ENCODE peak calls at places on chromosomes 11 and 22, in four cellular contexts. Z is CD4-positive, alpha-beta T cell; L is naive thymus-derived CD4-positive, alpha-beta T cell; D is adrenal gland. J is an unnamed sample.
A peak's percentile ranks its signal among the peaks of the same experiment; 100 is the strongest.

GRCh38 chr22:34897126-34897525 is 168.8 kb upstream of the ISX start:
- DNase-seq in L (no peak), Z (no peak), D (no peak), J (no peak)

GRCh38 chr11:115247404-115247803 is 256.8 kb downstream of the CADM1 start:
- DNase-seq in D (no peak), Z (no peak), L (no peak), J (no peak)

GRCh38 chr11:6411594-6412031 is 7.3 kb downstream of the APBB1 start:
- DNase-seq in D (no peak), Z (no peak), L (no peak), J (no peak)

GRCh38 chr11:45885274-45885920 is at the start of gene MAPK8IP1:
- DNase-seq in L (peak; percentile 50), Z (peak; percentile 60), D (peak; percentile 69), J (peak; percentile 59)

GRCh38 chr22:39003165-39003638 is 10.9 kb upstream of the APOBEC3C start:
- DNase-seq in Z (peak; percentile 57), D (peak; percentile 87), L (peak; percentile 69), J (peak; percentile 30)

GRCh38 chr22:31489632-31490495 is at the start of gene EIF4ENIF1:
- DNase-seq in D (peak; percentile 89), L (peak; percentile 88), Z (peak; percentile 85), J (peak; percentile 79)

GRCh38 chr11:100562102-100562501 is 125.0 kb upstream of the ARHGAP42 start:
- DNase-seq in L (no peak), D (peak; percentile 41), Z (no peak), J (no peak)

GRCh38 chr11:66411323-66411722 is 9.5 kb upstream of the NPAS4 start:
- DNase-seq in D (no peak), L (no peak), Z (no peak), J (no peak)

GRCh38 chr11:66717925-66718319 is 11.1 kb downstream of the SPTBN2 start:
- DNase-seq in Z (no peak), L (no peak), D (no peak), J (no peak)

GRCh38 chr11:14411818-14412217 is 52.8 kb upstream of the RRAS2 start:
- DNase-seq in D (peak; percentile 29), Z (no peak), L (no peak), J (no peak)

GRCh38 chr11:9313648-9314290 is 624 bp downstream of the TMEM41B start:
- DNase-seq in Z (peak; percentile 23), L (no peak), D (peak; percentile 32), J (no peak)

GRCh38 chr22:29315286-29316195 is at the start of gene RASL10A:
- DNase-seq in Z (no peak), L (no peak), D (no peak), J (no peak)

GRCh38 chr11:86761978-86762377 is 38.4 kb upstream of the PRSS23 start:
- DNase-seq in L (no peak), Z (no peak), D (no peak), J (no peak)

GRCh38 chr11:121249039-121249663 is 43.4 kb upstream of the SC5D start:
- DNase-seq in L (peak; percentile 56), D (peak; percentile 24), Z (peak; percentile 5), J (no peak)

GRCh38 chr11:121246021-121246768 is 46.4 kb upstream of the SC5D start:
- DNase-seq in D (no peak), L (no peak), Z (no peak), J (no peak)

GRCh38 chr11:121248496-121248895 is 44.1 kb upstream of the SC5D start:
- DNase-seq in L (no peak), Z (no peak), D (no peak), J (no peak)

GRCh38 chr11:121244861-121245260 is 47.7 kb upstream of the SC5D start:
- DNase-seq in D (no peak), L (no peak), Z (no peak), J (no peak)

DNA sequence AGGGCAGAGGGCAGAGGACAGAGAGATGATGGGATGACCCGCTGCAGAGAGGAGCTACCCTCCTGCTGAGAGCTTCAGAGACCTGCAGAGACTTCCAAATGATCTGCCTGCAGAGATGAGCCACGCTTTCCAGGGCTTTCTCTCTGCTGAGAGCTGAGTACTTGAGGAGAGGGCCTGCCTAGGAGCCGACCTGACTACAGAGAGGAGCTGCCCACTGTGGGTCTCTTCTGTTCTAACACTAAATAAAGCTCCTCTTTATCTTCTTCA is 45.9 kb upstream of the SC5D start:
- DNase-seq in D (no peak), L (no peak), Z (no peak), J (no peak)
- H3K9me3 ChIP-seq in D (no peaks in the 10 kb centered on the region), L (no peaks in the 10 kb centered on the region), Z (no peaks in the 10 kb centered on the region), J (no peaks in the 10 kb centered on the region)

DNA sequence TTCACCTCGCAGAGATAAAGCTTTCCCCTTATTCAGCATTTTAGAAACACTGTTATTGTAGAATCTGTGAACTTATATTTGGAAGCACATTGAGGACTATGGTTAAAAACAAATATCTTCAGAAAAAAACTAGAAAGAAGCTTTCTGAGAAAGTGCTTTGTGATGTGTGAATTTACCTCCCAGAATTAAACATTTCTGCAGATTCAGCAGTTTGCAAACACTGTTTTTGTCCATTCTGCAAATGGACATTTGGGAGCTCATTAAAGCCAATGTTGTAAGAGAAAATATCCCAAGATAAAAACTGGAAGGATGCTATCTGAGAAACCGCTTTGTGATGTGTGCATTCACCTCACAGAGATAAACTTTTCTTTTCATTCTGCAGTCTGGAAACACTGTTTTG is 272.7 kb downstream of the OR4A5 start:
- DNase-seq in Z (no peak), L (no peak), D (no peak), J (no peak)
- H3K9me3 ChIP-seq in Z (peaks cover 73% of the 10 kb centered on the region), L (peaks cover 8% of the 10 kb centered on the region), D (no peaks in the 10 kb centered on the region), J (no peaks in the 10 kb centered on the region)

GRCh38 chr22:21780259-21780658 is 44.7 kb upstream of the YPEL1 start:
- DNase-seq in Z (no peak), D (no peak), L (no peak), J (no peak)
- H3K9me3 ChIP-seq in Z (no peaks in the 10 kb centered on the region), D (no peaks in the 10 kb centered on the region), L (no peaks in the 10 kb centered on the region), J (no peaks in the 10 kb centered on the region)

DNA sequence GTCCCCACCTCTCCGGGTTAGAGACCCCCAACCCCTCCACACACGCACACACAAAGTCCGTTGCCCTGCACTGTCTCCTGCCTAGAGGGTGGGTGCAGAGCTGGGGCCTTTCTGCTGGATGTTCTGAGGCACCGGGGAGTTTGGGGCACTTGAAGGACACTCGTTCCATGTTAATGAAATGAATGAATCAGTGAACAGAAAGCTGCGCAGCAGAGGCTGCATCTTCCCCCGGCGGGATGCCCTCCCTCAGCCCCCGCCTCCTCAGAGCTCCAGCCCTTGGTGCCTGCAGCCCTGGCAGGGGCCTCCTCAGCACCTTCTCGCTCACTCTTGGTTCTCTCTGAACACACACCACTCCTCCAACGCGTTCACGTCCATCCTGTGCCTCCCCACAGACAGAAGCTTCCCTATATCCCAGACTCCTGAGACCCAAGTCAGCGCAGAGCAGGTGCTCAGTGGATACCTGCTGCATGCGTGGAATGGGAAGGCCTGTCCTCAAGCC is 611.9 kb downstream of the TBC1D22A start:
- DNase-seq in D (no peak), Z (no peak), L (no peak), J (no peak)
- H3K9me3 ChIP-seq in D (no peaks in the 10 kb centered on the region), Z (no peaks in the 10 kb centered on the region), L (no peaks in the 10 kb centered on the region), J (no peaks in the 10 kb centered on the region)

GRCh38 chr22:37287550-37287951 is 5.2 kb downstream of the CYTH4 start:
- DNase-seq in Z (no peak), L (no peak), D (no peak), J (no peak)

GRCh38 chr22:37291559-37292298 is 9.4 kb downstream of the CYTH4 start:
- DNase-seq in D (no peak), L (no peak), Z (no peak), J (no peak)

GRCh38 chr22:37290737-37291136 is 8.4 kb downstream of the CYTH4 start:
- DNase-seq in L (no peak), Z (no peak), D (no peak), J (no peak)

GRCh38 chr22:37288521-37288920 is 6.2 kb downstream of the CYTH4 start:
- DNase-seq in L (no peak), D (no peak), Z (no peak), J (no peak)

DNA sequence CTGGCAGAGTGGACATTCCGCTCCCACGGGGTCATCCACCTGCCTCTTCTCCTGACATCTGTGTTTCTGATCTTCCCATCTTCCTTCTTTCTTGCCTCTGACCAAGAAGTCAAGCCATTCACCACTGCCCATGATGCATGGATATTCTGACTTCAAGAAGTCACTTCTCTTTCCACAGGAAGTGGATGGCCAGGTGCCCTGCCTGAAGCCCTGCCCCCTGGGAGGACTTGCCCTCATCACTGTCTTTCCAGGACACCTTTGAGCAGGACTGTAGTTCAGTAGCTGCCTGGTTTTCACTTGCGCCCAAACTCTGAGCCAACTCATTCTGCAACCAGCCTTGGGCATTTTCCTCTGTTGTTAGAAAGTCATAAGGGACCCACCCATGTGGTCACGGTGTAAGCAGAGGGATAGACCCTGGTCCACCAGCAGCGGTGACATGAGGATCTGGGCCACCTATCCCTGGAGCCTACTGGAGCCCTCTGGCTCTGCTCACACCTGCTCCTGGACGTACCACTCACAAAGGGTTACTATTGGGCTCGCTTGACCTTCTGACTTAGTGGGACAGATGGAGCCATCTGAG is 6.9 kb downstream of the CYTH4 start:
- DNase-seq in L (no peak), D (no peak), Z (no peak), J (no peak)
- H3K9me3 ChIP-seq in L (no peaks in the 10 kb centered on the region), D (no peaks in the 10 kb centered on the region), Z (no peaks in the 10 kb centered on the region), J (no peaks in the 10 kb centered on the region)

DNA sequence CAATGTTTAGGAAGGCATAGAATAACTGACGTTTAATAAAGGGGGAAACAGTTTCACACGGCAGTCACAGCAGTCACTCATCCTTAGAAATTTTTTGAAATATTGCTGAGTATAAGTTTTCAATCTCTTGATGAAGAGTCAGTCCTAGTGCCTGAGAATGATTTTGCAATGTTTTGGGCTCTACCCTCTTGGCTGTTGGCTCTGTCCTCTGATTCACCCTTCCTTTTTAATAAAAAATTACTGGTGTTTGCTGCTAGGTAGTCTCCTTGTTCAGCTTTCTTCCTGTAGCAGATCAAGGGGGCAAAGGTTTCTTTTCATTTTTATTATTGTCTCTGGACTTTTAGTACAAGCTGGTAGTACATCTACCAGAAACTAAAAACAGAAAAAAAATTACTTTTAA is 194.3 kb upstream of the ANO3 start:
- DNase-seq in L (no peak), Z (no peak), D (no peak), J (no peak)
- H3K9me3 ChIP-seq in L (no peaks in the 10 kb centered on the region), Z (no peaks in the 10 kb centered on the region), D (no peaks in the 10 kb centered on the region), J (no peaks in the 10 kb centered on the region)

DNA sequence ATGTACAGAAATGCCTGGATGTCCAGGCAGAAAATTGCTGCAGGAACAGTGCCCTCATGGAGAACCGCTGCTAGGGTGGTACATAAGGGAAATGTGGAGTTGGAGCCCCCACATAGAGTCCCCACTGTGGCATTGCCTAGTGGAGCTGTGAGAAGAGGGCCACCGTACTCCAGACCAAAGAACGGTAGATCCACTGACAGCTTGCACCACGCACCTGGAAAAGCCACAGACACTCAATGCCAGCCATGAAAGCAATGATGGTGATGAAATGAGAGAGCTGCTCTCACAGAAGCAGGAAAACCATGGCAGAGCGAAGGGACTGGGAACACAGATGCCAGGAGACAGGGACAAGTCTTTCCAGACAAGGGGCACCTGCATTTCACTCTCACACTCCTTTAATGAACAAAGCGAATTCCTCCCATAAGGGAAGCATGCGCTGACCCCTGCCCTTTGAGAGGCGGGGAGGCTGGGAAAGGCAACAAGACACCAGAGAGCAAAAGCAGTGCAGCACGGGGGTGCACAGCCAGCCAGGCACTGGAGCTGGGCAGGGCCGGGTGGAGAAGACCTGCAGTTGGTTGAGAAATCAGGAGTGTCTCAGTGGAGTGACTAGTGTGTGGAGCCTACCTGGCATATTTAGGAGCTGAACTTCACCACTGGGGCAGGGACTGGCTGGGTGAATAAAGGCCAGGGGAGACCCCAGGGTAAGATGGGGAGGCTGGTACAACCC is 1025.2 kb downstream of the TBC1D22A start:
- DNase-seq in L (no peak), Z (no peak), D (no peak), J (no peak)
- H3K9me3 ChIP-seq in L (no peaks in the 10 kb centered on the region), Z (no peaks in the 10 kb centered on the region), D (no peaks in the 10 kb centered on the region), J (no peaks in the 10 kb centered on the region)